ENCODE peak calls at places on chromosomes 13 and 19, in ten cellular contexts. One of them, this sample, is unnamed.

GRCh38 chr13:20254076-20254475 is 22.0 kb upstream of the GJB6 start:
- DNase-seq in effector memory CD4-positive, alpha-beta T cell: no peak
- DNase-seq in right lobe of liver: no peak
- DNase-seq in mucosa of descending colon: no peak
- DNase-seq in AG04449: no peak
- DNase-seq in small intestine: no peak
- DNase-seq in BJ: no peak
- DNase-seq in AG04450: no peak
- DNase-seq in epithelial cell of esophagus: peak
- DNase-seq in right cardiac atrium: no peak
- DNase-seq in this sample: no peak

GRCh38 chr13:35720690-35721554 is 244.4 kb upstream of the MAB21L1 start:
- DNase-seq in AG04450: no peak
- DNase-seq in BJ: no peak
- DNase-seq in AG04449: no peak
- DNase-seq in effector memory CD4-positive, alpha-beta T cell: no peak
- DNase-seq in right lobe of liver: peak
- DNase-seq in small intestine: peak
- DNase-seq in epithelial cell of esophagus: peak
- DNase-seq in mucosa of descending colon: peak
- DNase-seq in right cardiac atrium: peak
- DNase-seq in this sample: no peak

GRCh38 chr19:3073931-3074595 is 11.8 kb upstream of the TLE5 start:
- DNase-seq in epithelial cell of esophagus: peak
- DNase-seq in effector memory CD4-positive, alpha-beta T cell: no peak
- DNase-seq in right cardiac atrium: peak
- DNase-seq in AG04450: no peak
- DNase-seq in mucosa of descending colon: no peak
- DNase-seq in right lobe of liver: no peak
- DNase-seq in small intestine: no peak
- DNase-seq in BJ: no peak
- DNase-seq in AG04449: no peak
- DNase-seq in this sample: no peak

GRCh38 chr19:55579766-55580621 is 654 bp downstream of the ZNF579 start:
- DNase-seq in BJ: no peak
- DNase-seq in right cardiac atrium: peak
- DNase-seq in mucosa of descending colon: peak
- DNase-seq in AG04449: no peak
- DNase-seq in epithelial cell of esophagus: peak
- DNase-seq in small intestine: no peak
- DNase-seq in right lobe of liver: no peak
- DNase-seq in AG04450: no peak
- DNase-seq in effector memory CD4-positive, alpha-beta T cell: no peak
- DNase-seq in this sample: no peak

GRCh38 chr19:2827840-2828489 is 8.3 kb downstream of the ZNF554 start:
- DNase-seq in AG04450: no peak
- DNase-seq in effector memory CD4-positive, alpha-beta T cell: no peak
- DNase-seq in AG04449: no peak
- DNase-seq in BJ: no peak
- DNase-seq in small intestine: no peak
- DNase-seq in right cardiac atrium: no peak
- DNase-seq in mucosa of descending colon: no peak
- DNase-seq in epithelial cell of esophagus: no peak
- DNase-seq in right lobe of liver: no peak
- DNase-seq in this sample: no peak

GRCh38 chr13:29260684-29261083 is 334.8 kb downstream of the SLC7A1 start:
- DNase-seq in mucosa of descending colon: no peak
- DNase-seq in epithelial cell of esophagus: no peak
- DNase-seq in right cardiac atrium: no peak
- DNase-seq in AG04450: no peak
- DNase-seq in effector memory CD4-positive, alpha-beta T cell: no peak
- DNase-seq in AG04449: no peak
- DNase-seq in BJ: no peak
- DNase-seq in right lobe of liver: no peak
- DNase-seq in small intestine: no peak
- DNase-seq in this sample: no peak

GRCh38 chr13:51912091-51912490 is 50.3 kb downstream of the CCDC70 start:
- DNase-seq in epithelial cell of esophagus: peak
- DNase-seq in small intestine: peak
- DNase-seq in right cardiac atrium: no peak
- DNase-seq in mucosa of descending colon: no peak
- DNase-seq in AG04450: no peak
- DNase-seq in effector memory CD4-positive, alpha-beta T cell: no peak
- DNase-seq in AG04449: no peak
- DNase-seq in right lobe of liver: no peak
- DNase-seq in BJ: no peak
- DNase-seq in this sample: no peak

GRCh38 chr19:10501971-10502523 is 1.1 kb downstream of the KEAP1 start:
- DNase-seq in small intestine: peak
- DNase-seq in right lobe of liver: peak
- DNase-seq in AG04450: no peak
- DNase-seq in effector memory CD4-positive, alpha-beta T cell: no peak
- DNase-seq in mucosa of descending colon: peak
- DNase-seq in AG04449: no peak
- DNase-seq in epithelial cell of esophagus: peak
- DNase-seq in right cardiac atrium: peak
- DNase-seq in BJ: no peak
- DNase-seq in this sample: no peak

GRCh38 chr13:40438999-40439797 is 227.2 kb downstream of the FOXO1 start:
- DNase-seq in right lobe of liver: no peak
- DNase-seq in effector memory CD4-positive, alpha-beta T cell: no peak
- DNase-seq in small intestine: peak
- DNase-seq in AG04450: no peak
- DNase-seq in mucosa of descending colon: no peak
- DNase-seq in AG04449: no peak
- DNase-seq in right cardiac atrium: peak
- DNase-seq in BJ: no peak
- DNase-seq in epithelial cell of esophagus: no peak
- DNase-seq in this sample: no peak

GRCh38 chr19:42313096-42313839 is at the start of gene TMEM145:
- DNase-seq in effector memory CD4-positive, alpha-beta T cell: no peak
- DNase-seq in mucosa of descending colon: peak
- DNase-seq in AG04450: no peak
- DNase-seq in epithelial cell of esophagus: peak
- DNase-seq in right cardiac atrium: peak
- DNase-seq in small intestine: peak
- DNase-seq in BJ: no peak
- DNase-seq in AG04449: no peak
- DNase-seq in right lobe of liver: no peak
- DNase-seq in this sample: no peak

DNA sequence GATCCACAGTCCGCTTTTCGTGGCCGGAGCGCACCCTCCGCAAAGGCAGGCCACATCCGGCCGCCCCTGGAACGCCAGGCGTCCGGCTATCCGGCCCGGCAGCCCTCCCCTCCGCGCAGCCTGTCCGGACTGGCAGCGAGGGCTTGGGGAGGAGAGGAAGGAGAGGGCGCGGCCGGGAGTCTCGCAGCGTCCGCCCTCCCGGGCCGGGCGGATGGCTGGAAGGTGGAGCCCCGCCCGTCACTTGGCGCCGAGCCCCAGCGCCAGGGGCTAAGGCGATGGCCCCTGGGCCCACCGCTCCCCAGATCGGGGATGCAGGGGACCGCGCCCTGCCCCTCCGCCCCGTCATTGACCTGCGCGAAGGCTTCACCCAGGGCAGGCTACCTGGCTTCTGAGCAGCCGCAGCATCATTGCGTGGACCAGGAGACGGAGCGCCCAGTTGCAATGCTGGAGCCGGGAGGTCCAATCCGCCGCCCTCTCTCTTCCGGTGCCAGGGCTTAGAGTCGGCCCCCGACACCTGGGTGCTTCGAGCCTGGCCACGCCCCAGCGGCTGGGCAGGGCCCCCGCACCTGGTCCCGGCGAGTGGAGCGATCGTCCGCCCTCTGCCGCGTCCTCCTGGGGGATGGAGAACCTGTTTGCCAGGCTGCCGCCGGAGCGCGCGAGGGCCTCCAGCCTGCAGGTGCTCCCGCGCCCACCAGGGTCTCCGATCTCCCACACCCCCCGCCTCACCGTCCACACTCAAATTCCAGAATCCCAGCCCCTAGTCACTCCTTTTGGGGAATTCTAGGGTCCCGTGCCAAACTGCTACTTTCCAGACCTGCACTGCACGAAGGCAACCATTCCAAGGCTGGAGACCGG is at the start of gene FUT1:
- DNase-seq in mucosa of descending colon: peak
- DNase-seq in right lobe of liver: peak
- DNase-seq in right cardiac atrium: peak
- DNase-seq in AG04449: no peak
- DNase-seq in AG04450: no peak
- DNase-seq in small intestine: peak
- DNase-seq in BJ: no peak
- DNase-seq in effector memory CD4-positive, alpha-beta T cell: no peak
- DNase-seq in epithelial cell of esophagus: peak
- DNase-seq in this sample: no peak
- H3K4me3 ChIP-seq in mucosa of descending colon: no peak
- H3K4me3 ChIP-seq in right lobe of liver: peak
- H3K4me3 ChIP-seq in right cardiac atrium: peak
- H3K4me3 ChIP-seq in AG04449: peak
- H3K4me3 ChIP-seq in AG04450: peak
- H3K4me3 ChIP-seq in small intestine: peak
- H3K4me3 ChIP-seq in BJ: peak
- H3K4me3 ChIP-seq in effector memory CD4-positive, alpha-beta T cell: peak
- H3K4me3 ChIP-seq in epithelial cell of esophagus: peak
- H3K4me3 ChIP-seq in this sample: peak

GRCh38 chr19:14978377-14978776 is 1.3 kb downstream of the SLC1A6 start:
- DNase-seq in BJ: no peak
- DNase-seq in right lobe of liver: no peak
- DNase-seq in epithelial cell of esophagus: no peak
- DNase-seq in mucosa of descending colon: no peak
- DNase-seq in effector memory CD4-positive, alpha-beta T cell: no peak
- DNase-seq in right cardiac atrium: no peak
- DNase-seq in small intestine: no peak
- DNase-seq in AG04449: no peak
- DNase-seq in AG04450: no peak
- DNase-seq in this sample: no peak
- H3K4me3 ChIP-seq in BJ: no peak
- H3K4me3 ChIP-seq in right lobe of liver: no peak
- H3K4me3 ChIP-seq in epithelial cell of esophagus: no peak
- H3K4me3 ChIP-seq in mucosa of descending colon: no peak
- H3K4me3 ChIP-seq in effector memory CD4-positive, alpha-beta T cell: no peak
- H3K4me3 ChIP-seq in right cardiac atrium: no peak
- H3K4me3 ChIP-seq in small intestine: no peak
- H3K4me3 ChIP-seq in AG04449: no peak
- H3K4me3 ChIP-seq in AG04450: no peak
- H3K4me3 ChIP-seq in this sample: no peak

GRCh38 chr19:38834590-38834989 is 3.0 kb upstream of the ECH1 start:
- DNase-seq in mucosa of descending colon: no peak
- DNase-seq in right lobe of liver: no peak
- DNase-seq in right cardiac atrium: peak
- DNase-seq in epithelial cell of esophagus: no peak
- DNase-seq in BJ: no peak
- DNase-seq in small intestine: no peak
- DNase-seq in AG04449: no peak
- DNase-seq in effector memory CD4-positive, alpha-beta T cell: no peak
- DNase-seq in AG04450: no peak
- DNase-seq in this sample: no peak

GRCh38 chr19:38834104-38834490 is 2.5 kb upstream of the ECH1 start:
- DNase-seq in small intestine: no peak
- DNase-seq in right lobe of liver: no peak
- DNase-seq in epithelial cell of esophagus: no peak
- DNase-seq in BJ: no peak
- DNase-seq in right cardiac atrium: peak
- DNase-seq in AG04449: no peak
- DNase-seq in mucosa of descending colon: no peak
- DNase-seq in effector memory CD4-positive, alpha-beta T cell: no peak
- DNase-seq in AG04450: no peak
- DNase-seq in this sample: no peak

GRCh38 chr19:38831142-38831605 is 420 bp downstream of the ECH1 start:
- DNase-seq in AG04450: peak
- DNase-seq in small intestine: peak
- DNase-seq in mucosa of descending colon: peak
- DNase-seq in epithelial cell of esophagus: peak
- DNase-seq in AG04449: peak
- DNase-seq in effector memory CD4-positive, alpha-beta T cell: no peak
- DNase-seq in right cardiac atrium: peak
- DNase-seq in BJ: peak
- DNase-seq in right lobe of liver: peak
- DNase-seq in this sample: peak

GRCh38 chr19:38826856-38827551 is 4.6 kb downstream of the ECH1 start:
- DNase-seq in right lobe of liver: no peak
- DNase-seq in epithelial cell of esophagus: no peak
- DNase-seq in small intestine: no peak
- DNase-seq in AG04450: no peak
- DNase-seq in BJ: no peak
- DNase-seq in effector memory CD4-positive, alpha-beta T cell: no peak
- DNase-seq in right cardiac atrium: peak
- DNase-seq in AG04449: no peak
- DNase-seq in mucosa of descending colon: no peak
- DNase-seq in this sample: no peak

GRCh38 chr19:38830039-38830733 is 1.4 kb downstream of the ECH1 start:
- DNase-seq in AG04449: no peak
- DNase-seq in AG04450: no peak
- DNase-seq in BJ: no peak
- DNase-seq in right cardiac atrium: peak
- DNase-seq in right lobe of liver: no peak
- DNase-seq in effector memory CD4-positive, alpha-beta T cell: no peak
- DNase-seq in small intestine: no peak
- DNase-seq in epithelial cell of esophagus: no peak
- DNase-seq in mucosa of descending colon: no peak
- DNase-seq in this sample: no peak
- H3K4me3 ChIP-seq in AG04449: no peak
- H3K4me3 ChIP-seq in AG04450: no peak
- H3K4me3 ChIP-seq in BJ: no peak
- H3K4me3 ChIP-seq in right cardiac atrium: no peak
- H3K4me3 ChIP-seq in right lobe of liver: no peak
- H3K4me3 ChIP-seq in effector memory CD4-positive, alpha-beta T cell: no peak
- H3K4me3 ChIP-seq in small intestine: no peak
- H3K4me3 ChIP-seq in epithelial cell of esophagus: no peak
- H3K4me3 ChIP-seq in mucosa of descending colon: no peak
- H3K4me3 ChIP-seq in this sample: no peak

GRCh38 chr19:918152-918437 is 962 bp downstream of the KISS1R start:
- DNase-seq in AG04449: no peak
- DNase-seq in effector memory CD4-positive, alpha-beta T cell: no peak
- DNase-seq in mucosa of descending colon: no peak
- DNase-seq in BJ: no peak
- DNase-seq in epithelial cell of esophagus: no peak
- DNase-seq in AG04450: no peak
- DNase-seq in small intestine: no peak
- DNase-seq in right cardiac atrium: no peak
- DNase-seq in right lobe of liver: no peak
- DNase-seq in this sample: no peak

GRCh38 chr19:917323-918151 is at the start of gene KISS1R:
- DNase-seq in effector memory CD4-positive, alpha-beta T cell: no peak
- DNase-seq in right cardiac atrium: no peak
- DNase-seq in mucosa of descending colon: peak
- DNase-seq in AG04450: no peak
- DNase-seq in right lobe of liver: no peak
- DNase-seq in BJ: no peak
- DNase-seq in small intestine: no peak
- DNase-seq in epithelial cell of esophagus: peak
- DNase-seq in AG04449: no peak
- DNase-seq in this sample: no peak

GRCh38 chr19:919157-920050 is 2.3 kb downstream of the KISS1R start:
- DNase-seq in AG04449: no peak
- DNase-seq in effector memory CD4-positive, alpha-beta T cell: no peak
- DNase-seq in AG04450: no peak
- DNase-seq in right lobe of liver: no peak
- DNase-seq in epithelial cell of esophagus: peak
- DNase-seq in small intestine: no peak
- DNase-seq in right cardiac atrium: no peak
- DNase-seq in BJ: no peak
- DNase-seq in mucosa of descending colon: peak
- DNase-seq in this sample: no peak

GRCh38 chr19:918481-919156 is 1.5 kb downstream of the KISS1R start:
- DNase-seq in AG04449: no peak
- DNase-seq in small intestine: no peak
- DNase-seq in epithelial cell of esophagus: no peak
- DNase-seq in mucosa of descending colon: no peak
- DNase-seq in right cardiac atrium: no peak
- DNase-seq in right lobe of liver: no peak
- DNase-seq in effector memory CD4-positive, alpha-beta T cell: no peak
- DNase-seq in BJ: no peak
- DNase-seq in AG04450: no peak
- DNase-seq in this sample: no peak

GRCh38 chr19:920051-920857 is 3.1 kb downstream of the KISS1R start:
- DNase-seq in mucosa of descending colon: peak
- DNase-seq in AG04449: no peak
- DNase-seq in AG04450: no peak
- DNase-seq in right cardiac atrium: no peak
- DNase-seq in effector memory CD4-positive, alpha-beta T cell: peak
- DNase-seq in right lobe of liver: no peak
- DNase-seq in BJ: no peak
- DNase-seq in epithelial cell of esophagus: peak
- DNase-seq in small intestine: no peak
- DNase-seq in this sample: no peak
- H3K4me3 ChIP-seq in mucosa of descending colon: no peak
- H3K4me3 ChIP-seq in AG04449: peak
- H3K4me3 ChIP-seq in AG04450: no peak
- H3K4me3 ChIP-seq in right cardiac atrium: peak
- H3K4me3 ChIP-seq in effector memory CD4-positive, alpha-beta T cell: peak
- H3K4me3 ChIP-seq in right lobe of liver: no peak
- H3K4me3 ChIP-seq in BJ: no peak
- H3K4me3 ChIP-seq in epithelial cell of esophagus: no peak
- H3K4me3 ChIP-seq in small intestine: peak
- H3K4me3 ChIP-seq in this sample: peak

This sample was measured in skeletal muscle cell.